ENCODE peak calls at places on chromosomes 3 and 15, in ten cellular contexts. Q is astrocyte, S is GM10248, H is heart right ventricle, L is H1, C is spleen, E is choroid plexus epithelial cell, M is body of pancreas, I is cardiac muscle cell, Z is GM13977. T is an unnamed sample.

GRCh38 chr3:49625071-49625470 is 49.1 kb upstream of the APEH start:
- DNase-seq in Q (no peak), S (no peak), H (no peak), L (no peak), C (no peak), E (no peak), M (no peak), I (no peak), Z (no peak), T (no peak)

GRCh38 chr3:10017636-10018292 is 8.5 kb upstream of the FANCD2 start:
- DNase-seq in Q (peak), S (no peak), H (no peak), L (no peak), C (no peak), E (peak), M (no peak), I (no peak), Z (no peak), T (no peak)

GRCh38 chr3:56782215-56782614 is 19.5 kb downstream of the ARHGEF3 start:
- DNase-seq in Q (no peak), S (no peak), H (no peak), L (no peak), C (no peak), E (no peak), M (no peak), I (no peak), Z (no peak), T (no peak)

GRCh38 chr3:193021506-193022010 is 103.9 kb upstream of the MB21D2 start:
- DNase-seq in Q (no peak), S (no peak), H (no peak), L (no peak), C (no peak), E (no peak), M (no peak), I (no peak), Z (no peak), T (no peak)

GRCh38 chr3:190581041-190581501 is 67.2 kb downstream of the IL1RAP start:
- DNase-seq in Q (peak), S (no peak), H (no peak), L (no peak), C (no peak), E (peak), M (no peak), I (peak), Z (no peak), T (no peak)

GRCh38 chr3:183158552-183159006 is 4.0 kb downstream of the LAMP3 start:
- DNase-seq in Q (peak), S (peak), H (no peak), L (no peak), C (no peak), E (peak), M (no peak), I (no peak), Z (peak), T (peak)

GRCh38 chr15:90047956-90048575 is 46.9 kb downstream of the ZNF710 start:
- DNase-seq in Q (peak), S (no peak), H (no peak), L (no peak), C (no peak), E (no peak), M (peak), I (no peak), Z (no peak), T (no peak)

GRCh38 chr3:183487896-183488295 is 59.5 kb upstream of the MCF2L2 start:
- DNase-seq in Q (no peak), S (no peak), H (no peak), L (no peak), C (no peak), E (no peak), M (no peak), I (no peak), Z (no peak), T (no peak)

GRCh38 chr15:100765458-100766224 is 114.0 kb upstream of the ALDH1A3 start:
- DNase-seq in Q (no peak), S (peak), H (no peak), L (no peak), C (peak), E (no peak), M (no peak), I (no peak), Z (peak), T (no peak)

GRCh38 chr3:159782724-159783421 is 205.8 kb upstream of the IL12A start:
- DNase-seq in Q (no peak), S (no peak), H (no peak), L (no peak), C (no peak), E (no peak), M (no peak), I (no peak), Z (no peak), T (no peak)

GRCh38 chr15:50059883-50060282 is 59.1 kb downstream of the ATP8B4 start:
- DNase-seq in Q (no peak), S (no peak), H (no peak), L (no peak), C (no peak), E (no peak), M (no peak), I (no peak), Z (no peak), T (no peak)

GRCh38 chr3:114221165-114221880 is 16.1 kb downstream of the ZNF80 start:
- DNase-seq in Q (peak), S (no peak), H (no peak), L (no peak), C (no peak), E (peak), M (no peak), I (no peak), Z (no peak), T (no peak)

GRCh38 chr15:78810377-78811123 is 714 bp downstream of the ADAMTS7 start:
- DNase-seq in Q (peak), S (peak), H (peak), L (no peak), C (peak), E (peak), M (peak), I (peak), Z (peak), T (no peak)

GRCh38 chr3:52705438-52705687 is 228 bp downstream of the GLT8D1 start:
- DNase-seq in Q (no peak), S (no peak), H (no peak), L (no peak), C (no peak), E (no peak), M (no peak), I (no peak), Z (no peak), T (no peak)

GRCh38 chr3:53750253-53751210 is 95.7 kb downstream of the CHDH start:
- DNase-seq in Q (no peak), S (peak), H (no peak), L (no peak), C (peak), E (no peak), M (no peak), I (no peak), Z (peak), T (no peak)

GRCh38 chr15:92541197-92542190 is 114.1 kb downstream of the FAM174B start:
- DNase-seq in Q (peak), S (no peak), H (peak), L (no peak), C (no peak), E (no peak), M (no peak), I (no peak), Z (no peak), T (peak)

GRCh38 chr15:94266000-94266399 is 34.6 kb downstream of the MCTP2 start:
- DNase-seq in Q (no peak), S (no peak), H (no peak), L (no peak), C (no peak), E (no peak), M (no peak), I (no peak), Z (no peak), T (no peak)

GRCh38 chr3:146739203-146739671 is 134.1 kb upstream of the PLSCR5 start:
- DNase-seq in Q (no peak), S (no peak), H (no peak), L (no peak), C (no peak), E (no peak), M (no peak), I (no peak), Z (no peak), T (no peak)

GRCh38 chr3:42151596-42152145 is 60.5 kb downstream of the TRAK1 start:
- DNase-seq in Q (no peak), S (no peak), H (no peak), L (no peak), C (no peak), E (no peak), M (no peak), I (no peak), Z (no peak), T (no peak)

GRCh38 chr15:90838066-90838465 is 30.3 kb upstream of the FURIN start:
- DNase-seq in Q (no peak), S (no peak), H (no peak), L (no peak), C (peak), E (no peak), M (no peak), I (no peak), Z (peak), T (no peak)

GRCh38 chr3:134314588-134315285 is 59.5 kb downstream of the AMOTL2 start:
- DNase-seq in Q (no peak), S (no peak), H (no peak), L (no peak), C (peak), E (no peak), M (no peak), I (no peak), Z (no peak), T (no peak)

GRCh38 chr3:32758375-32758753 is 59.4 kb upstream of the TRIM71 start:
- DNase-seq in Q (peak), S (no peak), H (no peak), L (no peak), C (no peak), E (peak), M (no peak), I (no peak), Z (no peak), T (no peak)

GRCh38 chr15:64774556-64775523 is 549 bp downstream of the RBPMS2 start:
- DNase-seq in Q (no peak), S (no peak), H (peak), L (no peak), C (no peak), E (no peak), M (peak), I (peak), Z (peak), T (no peak)

GRCh38 chr15:62649793-62650420 is 392.6 kb upstream of the TPM1 start:
- DNase-seq in Q (peak), S (peak), H (no peak), L (no peak), C (no peak), E (peak), M (no peak), I (peak), Z (peak), T (no peak)

GRCh38 chr3:123693584-123693983 is 108.7 kb upstream of the HACD2 start:
- DNase-seq in Q (no peak), S (no peak), H (no peak), L (no peak), C (no peak), E (no peak), M (no peak), I (no peak), Z (no peak), T (no peak)

GRCh38 chr3:194009892-194010533 is 125.9 kb upstream of the HES1 start:
- DNase-seq in Q (no peak), S (no peak), H (no peak), L (no peak), C (no peak), E (no peak), M (peak), I (peak), Z (no peak), T (no peak)

GRCh38 chr3:25293736-25294135 is 134.3 kb upstream of the RARB start:
- DNase-seq in Q (no peak), S (no peak), H (no peak), L (no peak), C (no peak), E (peak), M (no peak), I (no peak), Z (no peak), T (no peak)
- TF ChIP-seq CTCF in Q (no peak), S (no peak), H (no peak), L (no peak), C (no peak), E (no peak), M (no peak), I (no peak), Z (no peak), T (no peak)

GRCh38 chr15:33188159-33188558 is 6.4 kb downstream of the FMN1 start:
- DNase-seq in Q (no peak), S (no peak), H (no peak), L (no peak), C (no peak), E (no peak), M (no peak), I (no peak), Z (no peak), T (no peak)
- TF ChIP-seq CTCF in Q (no peak), S (no peak), H (no peak), L (no peak), C (no peak), E (no peak), M (no peak), I (no peak), Z (no peak), T (no peak)

DNA sequence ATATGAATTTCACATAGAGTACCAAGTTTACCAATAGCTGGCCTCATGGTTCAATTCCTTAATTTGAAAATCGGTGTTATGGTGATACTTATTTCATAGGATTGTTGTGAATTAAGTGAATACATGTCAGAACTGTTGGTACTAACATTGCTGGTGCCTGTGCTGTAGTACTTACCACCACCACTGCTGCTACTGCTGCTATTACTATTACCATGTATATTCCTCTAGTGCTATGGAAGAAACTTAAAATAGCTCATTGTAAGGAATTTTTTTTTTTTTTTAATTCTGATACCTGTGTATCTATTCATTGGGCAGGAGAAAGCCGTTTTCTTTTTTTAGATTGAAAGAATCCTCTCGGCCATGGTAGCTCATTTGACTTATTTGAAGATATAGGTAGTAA is 3.6 kb downstream of the FYTTD1 start:
- DNase-seq in Q (no peak), S (no peak), H (no peak), L (no peak), C (no peak), E (peak), M (no peak), I (no peak), Z (no peak), T (no peak)
- TF ChIP-seq CTCF in Q (no peak), S (no peak), H (no peak), L (no peak), C (no peak), E (peak), M (no peak), I (no peak), Z (no peak), T (no peak)

GRCh38 chr3:100090669-100091005 is 23.7 kb downstream of the FILIP1L start:
- DNase-seq in Q (no peak), S (no peak), H (no peak), L (no peak), C (no peak), E (no peak), M (no peak), I (no peak), Z (no peak), T (no peak)
- TF ChIP-seq CTCF in Q (no peak), S (no peak), H (no peak), L (no peak), C (no peak), E (no peak), M (no peak), I (no peak), Z (no peak), T (no peak)

DNA sequence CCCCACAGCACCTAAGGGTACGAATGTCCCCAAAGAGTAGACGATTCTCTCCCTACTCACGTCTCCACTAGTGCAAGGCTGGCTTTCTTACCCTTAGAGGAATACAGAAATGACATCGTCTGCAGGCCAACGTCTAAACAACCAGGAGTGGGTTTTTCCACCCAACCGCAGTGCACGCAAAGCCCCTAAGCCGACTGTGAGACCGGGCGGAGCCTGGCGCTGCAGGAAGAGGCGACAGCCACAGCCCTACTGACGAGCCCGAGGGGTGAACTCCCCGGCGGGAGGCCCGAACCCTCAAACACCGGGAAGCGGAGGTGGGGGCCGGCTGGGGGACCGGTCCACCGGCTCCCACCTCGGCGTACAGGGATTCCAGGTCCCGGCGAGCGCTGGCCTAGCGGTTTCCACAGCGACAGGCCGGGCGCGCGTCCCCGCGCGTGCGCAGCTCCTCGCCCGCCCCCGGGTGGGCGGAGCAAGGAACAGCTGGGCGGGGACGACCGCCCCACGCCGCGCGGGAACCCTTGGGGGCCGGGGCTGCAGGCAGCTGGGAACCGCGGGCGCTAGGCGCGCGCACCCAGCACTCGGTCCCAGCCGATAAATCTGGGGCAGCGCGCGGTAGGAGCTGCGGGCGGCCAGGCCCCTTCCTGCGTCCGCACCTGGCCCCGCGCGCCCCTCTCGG is at the start of the genes CEP19 and PIGX:
- DNase-seq in Q (peak), S (peak), H (peak), L (no peak), C (peak), E (peak), M (peak), I (peak), Z (peak), T (peak)
- TF ChIP-seq CTCF in Q (no peak), S (no peak), H (no peak), L (no peak), C (peak), E (no peak), M (peak), I (no peak), Z (no peak), T (no peak)

DNA sequence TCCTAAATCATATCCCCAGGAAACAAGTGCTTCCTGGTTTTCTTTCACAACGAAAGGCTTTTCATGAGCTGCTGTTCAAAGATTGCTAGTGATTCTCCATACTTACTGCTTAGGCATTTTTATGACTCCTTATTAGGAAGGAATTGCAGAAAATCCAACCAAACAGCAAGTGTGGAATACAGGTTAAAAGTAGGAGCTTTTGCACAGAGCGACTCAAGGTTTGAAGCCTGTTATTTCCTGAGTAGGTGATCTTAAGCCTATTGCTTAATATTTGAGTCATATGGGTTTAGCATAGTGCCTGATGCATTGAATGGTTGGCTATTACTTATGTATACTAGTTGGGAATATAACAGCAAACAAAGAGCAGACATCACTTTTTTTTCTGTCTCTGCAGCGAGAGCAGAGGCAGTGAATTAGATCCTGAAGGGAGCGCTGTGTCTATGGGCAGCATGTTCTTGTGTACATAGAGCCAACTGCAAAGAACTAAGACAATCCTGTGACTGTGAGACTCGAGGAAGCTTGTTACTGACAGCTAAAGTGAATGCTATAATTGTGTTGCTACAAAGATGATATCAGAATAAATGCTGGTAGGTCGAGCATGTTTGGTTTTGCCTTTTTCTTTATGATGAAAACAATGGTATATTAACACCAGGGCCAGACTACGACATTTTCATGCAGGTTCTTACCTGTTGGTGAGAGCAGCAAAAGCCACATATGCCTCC is 6.3 kb downstream of the TM4SF1 start:
- DNase-seq in Q (peak), S (no peak), H (no peak), L (no peak), C (no peak), E (peak), M (no peak), I (no peak), Z (no peak), T (peak)
- TF ChIP-seq CTCF in Q (no peak), S (no peak), H (no peak), L (peak), C (no peak), E (peak), M (no peak), I (no peak), Z (no peak), T (peak)

DNA sequence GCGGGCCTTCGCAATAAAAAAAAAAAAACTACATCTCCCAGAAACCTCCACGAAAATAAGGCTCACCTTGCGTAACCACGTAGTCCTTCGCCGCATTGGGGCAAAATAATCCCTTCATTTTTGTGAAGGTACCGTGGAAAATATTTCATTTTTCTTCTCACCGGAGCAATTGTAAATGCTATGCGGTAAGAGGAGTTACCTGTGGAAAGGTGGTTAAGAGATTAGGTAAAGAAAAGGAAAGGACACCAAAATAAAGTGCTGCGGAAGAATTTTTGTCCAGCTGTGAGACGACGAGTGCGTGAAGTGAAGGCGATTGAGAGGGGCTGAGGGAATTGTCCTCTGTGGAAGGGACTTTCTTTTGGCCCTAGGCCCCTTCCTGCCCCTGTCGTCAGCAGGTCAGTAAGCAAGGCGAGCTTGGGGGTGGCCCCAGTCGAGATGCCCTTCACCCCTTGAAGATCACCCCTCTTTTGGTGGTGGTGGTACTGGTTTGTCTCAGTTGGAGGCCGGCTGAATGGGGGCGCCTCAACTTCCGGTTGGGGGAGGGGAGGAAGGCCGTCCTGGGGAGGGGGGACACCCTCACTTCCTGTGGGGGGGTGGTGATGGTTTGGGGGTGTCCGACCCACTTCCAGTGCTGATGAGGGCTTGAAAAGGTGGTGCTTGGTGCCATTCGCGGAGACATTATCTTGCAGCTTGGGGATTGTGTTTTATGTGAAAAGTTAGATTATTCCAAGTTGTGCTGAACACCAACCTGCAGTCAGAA is at the start of gene HMG20A:
- DNase-seq in Q (peak), S (peak), H (peak), L (no peak), C (peak), E (peak), M (peak), I (peak), Z (peak), T (peak)
- TF ChIP-seq CTCF in Q (no peak), S (no peak), H (no peak), L (no peak), C (no peak), E (no peak), M (no peak), I (no peak), Z (no peak), T (peak)

DNA sequence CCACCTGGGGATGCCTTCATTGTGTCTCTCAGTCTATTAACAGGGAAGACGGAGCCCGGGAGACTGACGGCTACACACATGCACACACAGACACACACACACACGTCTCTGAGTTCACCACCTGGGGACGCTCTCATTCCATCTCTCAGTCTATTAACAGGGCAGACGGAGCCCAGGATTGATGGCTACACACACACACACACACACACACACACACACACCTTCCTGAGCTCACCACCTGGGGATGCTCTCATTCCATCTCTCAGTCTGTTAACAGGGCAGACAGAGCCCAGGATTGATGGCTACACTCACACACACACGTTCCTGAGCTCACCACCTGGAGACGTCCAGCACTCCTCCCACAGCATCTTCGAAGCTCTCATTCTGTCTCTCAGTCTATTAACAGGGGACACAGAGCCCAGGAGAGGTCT is 143.9 kb downstream of the OR4M2 start:
- DNase-seq in Q (no peak), S (no peak), H (no peak), L (no peak), C (peak), E (no peak), M (no peak), I (no peak), Z (no peak), T (no peak)
- TF ChIP-seq CTCF in Q (no peak), S (peak), H (no peak), L (no peak), C (no peak), E (no peak), M (no peak), I (no peak), Z (peak), T (no peak)

T was measured in retinal pigment epithelial cell.